ENCODE peak calls at places on chromosome 16, in four cellular contexts. U, E, P and B are unnamed samples.

GRCh38 chr16:22641030-22641671 is 130.5 kb downstream of the NPIPB5 start:
- DNase-seq in U (no peak), E (no peak), P (no peak), B (no peak)

GRCh38 chr16:52068447-52069074 is 478.4 kb downstream of the TOX3 start:
- DNase-seq in U (peak; percentile 49), E (no peak), P (no peak), B (no peak)

GRCh38 chr16:12090162-12090552 is 113.6 kb downstream of the SNX29 start:
- DNase-seq in U (peak; percentile 37), E (no peak), P (no peak), B (peak; percentile 63)

GRCh38 chr16:67162439-67163163 is 1.9 kb upstream of the HSF4 start:
- DNase-seq in U (no peak), E (no peak), P (no peak), B (no peak)

GRCh38 chr16:59060212-59060611 is 326.1 kb upstream of the GOT2 start:
- DNase-seq in U (no peak), E (no peak), P (no peak), B (no peak)

GRCh38 chr16:5393070-5393469 is 295.5 kb upstream of the EEF2KMT start:
- DNase-seq in U (no peak), E (no peak), P (no peak), B (no peak)

GRCh38 chr16:23316634-23317265 is 14.6 kb downstream of the SCNN1B start:
- DNase-seq in U (no peak), E (no peak), P (no peak), B (no peak)

GRCh38 chr16:28876016-28876659 is 2.1 kb upstream of the ATP2A1 start:
- DNase-seq in U (no peak), E (no peak), P (no peak), B (no peak)

GRCh38 chr16:77273-77806 is 685 bp upstream of the MPG start:
- DNase-seq in U (no peak), E (peak; percentile 66), P (peak; percentile 59), B (peak; percentile 84)

GRCh38 chr16:84765606-84766580 is 53.9 kb upstream of the CRISPLD2 start:
- DNase-seq in U (no peak), E (no peak), P (no peak), B (peak; percentile 56)

GRCh38 chr16:30421010-30421409 is 8.8 kb downstream of the DCTPP1 start:
- DNase-seq in U (no peak), E (no peak), P (no peak), B (no peak)

GRCh38 chr16:76280421-76280820 is 3.2 kb downstream of the CNTNAP4 start:
- DNase-seq in U (no peak), E (no peak), P (no peak), B (no peak)

GRCh38 chr16:11349599-11350276 is 4.5 kb downstream of the RMI2 start:
- DNase-seq in U (no peak), E (peak; percentile 46), P (no peak), B (peak; percentile 88)

GRCh38 chr16:2925951-2926659 is 14.4 kb downstream of the FLYWCH1 start:
- DNase-seq in U (no peak), E (no peak), P (no peak), B (no peak)

GRCh38 chr16:3281222-3281621 is 2.1 kb upstream of the ZNF263 start:
- DNase-seq in U (no peak), E (no peak), P (no peak), B (no peak)

GRCh38 chr16:79601978-79602609 is 1.6 kb upstream of the MAF start:
- DNase-seq in U (peak; percentile 88), E (peak; percentile 87), P (peak; percentile 45), B (peak; percentile 87)

GRCh38 chr16:55713103-55713502 is 57.3 kb downstream of the SLC6A2 start:
- DNase-seq in U (no peak), E (no peak), P (no peak), B (no peak)

GRCh38 chr16:30185683-30186421 is 2.5 kb downstream of the CORO1A start:
- DNase-seq in U (peak; percentile 60), E (peak; percentile 66), P (no peak), B (peak; percentile 74)

GRCh38 chr16:11004957-11005610 is 60.7 kb downstream of the CLEC16A start:
- DNase-seq in U (no peak), E (no peak), P (no peak), B (no peak)

GRCh38 chr16:54544553-54545180 is 258.1 kb upstream of the IRX3 start:
- DNase-seq in U (no peak), E (no peak), P (no peak), B (no peak)

GRCh38 chr16:10037771-10038170 is 144.5 kb downstream of the GRIN2A start:
- DNase-seq in U (no peak), E (no peak), P (no peak), B (no peak)

GRCh38 chr16:11390573-11391495 is 45.6 kb downstream of the RMI2 start:
- DNase-seq in U (no peak), E (no peak), P (no peak), B (peak; percentile 41)

GRCh38 chr16:51759999-51760398 is 608.9 kb upstream of the SALL1 start:
- DNase-seq in U (no peak), E (no peak), P (no peak), B (no peak)

GRCh38 chr16:79217375-79218011 is 383.0 kb downstream of the MAF start:
- DNase-seq in U (no peak), E (no peak), P (no peak), B (no peak)

GRCh38 chr16:46859719-46860152 is 24.4 kb upstream of the GPT2 start:
- DNase-seq in U (no peak), E (no peak), P (peak; percentile 80), B (no peak)

GRCh38 chr16:67460168-67460567 is 20.8 kb downstream of the ATP6V0D1 start:
- DNase-seq in U (no peak), E (no peak), P (no peak), B (no peak)

GRCh38 chr16:28186752-28187151 is 25.0 kb downstream of the XPO6 start:
- DNase-seq in U (no peak), E (no peak), P (no peak), B (no peak)

GRCh38 chr16:84370723-84371552 is 2.6 kb downstream of the ATP2C2 start:
- DNase-seq in U (no peak), E (no peak), P (no peak), B (no peak)

GRCh38 chr16:47888142-47888541 is 267.7 kb downstream of the ABCC12 start:
- DNase-seq in U (no peak), E (no peak), P (peak; percentile 13), B (no peak)

GRCh38 chr16:50610331-50611262 is 62.4 kb downstream of the NKD1 start:
- DNase-seq in U (no peak), E (no peak), P (no peak), B (no peak)

GRCh38 chr16:90020838-90021382 is 1.7 kb upstream of the DBNDD1 start:
- DNase-seq in U (no peak), E (no peak), P (no peak), B (no peak)

GRCh38 chr16:90019543-90020259 is 445 bp upstream of the DBNDD1 start:
- DNase-seq in U (no peak), E (no peak), P (peak; percentile 58), B (no peak)

GRCh38 chr16:90023078-90023447 is 3.8 kb upstream of the DBNDD1 start:
- DNase-seq in U (no peak), E (no peak), P (no peak), B (no peak)

GRCh38 chr16:90020260-90020837 is 1.1 kb upstream of the DBNDD1 start:
- DNase-seq in U (no peak), E (no peak), P (no peak), B (no peak)

DNA sequence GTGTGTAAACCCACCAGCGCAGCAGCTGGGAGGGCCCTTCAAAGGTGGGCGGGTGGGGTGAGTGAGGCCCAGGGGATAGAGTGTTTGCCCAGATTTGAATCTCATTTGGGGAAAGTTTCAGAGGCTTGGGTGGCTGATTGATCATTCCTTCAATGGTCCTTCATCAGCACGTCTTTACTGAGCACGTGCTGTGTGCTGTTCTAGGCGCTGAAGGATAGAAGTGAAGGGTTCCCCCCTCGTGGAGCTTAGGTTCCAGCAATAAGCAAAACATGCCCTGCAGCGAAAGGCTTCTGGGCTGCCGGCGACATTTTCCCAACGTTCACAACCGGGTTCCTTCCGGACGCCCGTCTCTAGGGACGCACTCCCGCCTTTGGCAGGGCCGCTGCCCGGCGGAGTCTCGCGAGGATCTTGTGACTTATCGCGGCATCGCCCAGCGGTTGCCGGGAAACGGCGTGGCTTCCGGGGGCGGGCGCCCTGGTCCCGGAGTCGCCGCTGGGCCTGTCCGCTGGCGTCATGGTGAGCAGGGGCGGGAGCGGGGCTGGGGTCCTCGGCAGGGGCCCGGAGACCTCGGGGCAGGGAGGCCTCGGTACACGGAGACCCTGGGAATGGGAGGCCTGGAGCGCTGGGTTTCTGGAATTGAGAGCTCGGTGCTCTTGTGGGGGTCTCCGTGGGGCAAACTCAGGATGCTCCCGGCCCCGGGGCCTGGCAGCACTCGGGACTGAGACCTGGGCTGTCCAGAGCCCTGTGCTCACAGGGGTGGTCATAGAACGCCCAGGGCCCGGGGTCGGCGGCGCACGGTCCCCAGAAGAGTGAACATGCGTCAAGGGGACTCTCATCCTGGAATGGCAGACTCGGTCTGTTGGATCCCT is 3.2 kb upstream of the DBNDD1 start:
- DNase-seq in U (peak; percentile 95), E (peak; percentile 94), P (peak; percentile 90), B (peak; percentile 94)
- TF ChIP-seq POLR2A in U (no peak), E (peak; percentile 27), P (peak; percentile 70), B (no peak)

GRCh38 chr16:31458835-31459721 is at the start of gene ARMC5:
- DNase-seq in U (peak; percentile 98), E (peak; percentile 98), P (peak; percentile 93), B (peak; percentile 99)

GRCh38 chr16:31460582-31461002 is 1.3 kb downstream of the ARMC5 start:
- DNase-seq in U (no peak), E (no peak), P (no peak), B (peak; percentile 63)

GRCh38 chr16:31461201-31461920 is 2.1 kb downstream of the ARMC5 start:
- DNase-seq in U (no peak), E (no peak), P (no peak), B (peak; percentile 60)

GRCh38 chr16:31458073-31458834 is 1.0 kb upstream of the ARMC5 start:
- DNase-seq in U (peak; percentile 67), E (no peak), P (peak; percentile 41), B (peak; percentile 78)

DNA sequence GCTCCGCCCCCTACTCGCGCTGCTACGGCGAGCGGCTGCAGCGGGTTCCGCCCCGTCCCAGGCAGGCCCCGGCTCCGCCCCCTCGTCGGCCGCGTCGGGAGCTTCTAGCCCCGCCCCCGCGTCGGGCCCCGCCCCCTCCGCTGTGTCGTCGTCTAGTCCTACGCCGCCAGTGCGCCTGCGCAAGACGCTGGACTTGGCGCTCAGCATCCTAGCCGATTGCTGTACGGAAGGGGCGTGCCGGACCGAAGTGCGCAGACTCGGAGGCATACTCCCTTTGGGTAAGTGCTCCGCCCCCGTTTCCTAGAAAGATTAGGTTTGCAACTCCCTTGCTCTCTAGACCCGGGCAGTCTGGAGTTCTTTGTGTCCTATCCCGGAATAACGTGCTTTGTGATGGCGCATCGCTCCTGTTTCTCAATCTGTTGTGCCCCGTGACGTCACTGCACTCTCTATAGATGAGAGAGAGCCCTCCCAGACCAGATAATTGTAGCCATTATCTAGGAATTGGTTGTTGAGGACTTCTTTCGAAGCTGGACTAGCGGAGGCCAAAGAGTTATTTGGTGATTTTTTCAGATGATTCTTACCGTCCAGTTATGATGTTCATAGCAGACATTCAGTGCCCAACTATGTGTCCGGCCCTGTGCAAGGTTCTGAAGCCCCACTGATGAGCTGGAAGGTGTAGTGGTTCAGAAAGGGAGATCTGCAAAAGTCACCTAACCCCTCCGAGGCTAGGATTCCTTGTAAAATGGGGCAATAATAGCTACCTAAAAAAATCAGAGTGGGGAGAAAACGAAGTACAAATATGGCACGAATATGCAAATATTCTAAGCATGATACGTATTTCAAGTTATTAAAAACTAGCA is 651 bp downstream of the ARMC5 start:
- DNase-seq in U (peak; percentile 100), E (peak; percentile 100), P (peak; percentile 91), B (peak; percentile 100)
- TF ChIP-seq POLR2A in U (no peak), E (no peak), P (peak; percentile 64), B (no peak)

GRCh38 chr16:86002178-86002577 is 103.2 kb downstream of the IRF8 start:
- DNase-seq in U (no peak), E (no peak), P (no peak), B (no peak)
- TF ChIP-seq POLR2A in U (no peak), E (no peak), P (no peak), B (no peak)

GRCh38 chr16:1782408-1783247 is at the start of the genes NUBP2 and SPSB3:
- DNase-seq in U (peak; percentile 100), E (peak; percentile 100), P (peak; percentile 99), B (peak; percentile 100)
- TF ChIP-seq POLR2A in U (peak; percentile 49), E (peak; percentile 93), P (peak; percentile 45), B (no peak)